ENCODE peak calls at places on chromosomes 11 and 22, in five cellular contexts. Q is A549, M is B cell, F is SK-MEL-5, N is neural crest cell. U is an unnamed sample.

GRCh38 chr22:38436629-38437395 is 18.2 kb downstream of the KCNJ4 start:
- DNase-seq in F (no peak), Q (no peak), M (no peak), N (no peak), U (no peak)

GRCh38 chr11:790721-791564 is 1.1 kb upstream of the CEND1 start:
- DNase-seq in F (no peak), N (no peak), Q (no peak), M (no peak), U (no peak)

GRCh38 chr22:41524809-41525449 is 19.3 kb downstream of the POLR3H start:
- DNase-seq in F (no peak), Q (no peak), M (peak), N (no peak), U (peak)

GRCh38 chr11:77151804-77152513 is 23.9 kb downstream of the MYO7A start:
- DNase-seq in F (no peak), N (no peak), Q (no peak), M (no peak), U (no peak)

GRCh38 chr11:45209000-45209399 is 62.6 kb downstream of the PRDM11 start:
- DNase-seq in F (no peak), M (no peak), N (no peak), Q (no peak), U (no peak)

GRCh38 chr11:117774553-117774952 is 22.5 kb downstream of the DSCAML1 start:
- DNase-seq in F (no peak), M (no peak), N (no peak), Q (no peak), U (peak)

GRCh38 chr11:86753376-86753775 is 47.0 kb upstream of the PRSS23 start:
- DNase-seq in F (no peak), Q (no peak), M (no peak), N (no peak), U (no peak)

GRCh38 chr11:118896921-118897591 is 13.4 kb downstream of the CXCR5 start:
- DNase-seq in F (no peak), M (peak), Q (no peak), N (no peak), U (no peak)

GRCh38 chr11:134575504-134576230 is 163.6 kb upstream of the B3GAT1 start:
- DNase-seq in F (no peak), Q (no peak), N (no peak), M (no peak), U (no peak)

GRCh38 chr11:22234743-22235142 is 41.9 kb downstream of the ANO5 start:
- DNase-seq in N (no peak), F (no peak), M (no peak), Q (no peak), U (no peak)

GRCh38 chr22:22616636-22617035 is 27.8 kb upstream of the GGTLC2 start:
- DNase-seq in M (peak), Q (peak), N (no peak), F (no peak), U (no peak)

GRCh38 chr22:50146440-50147228 is 23.9 kb upstream of the PANX2 start:
- DNase-seq in Q (peak), N (no peak), F (peak), M (no peak), U (peak)

GRCh38 chr11:108754901-108755625 is 90.2 kb downstream of the DDX10 start:
- DNase-seq in M (no peak), Q (no peak), N (no peak), F (no peak), U (no peak)